ENCODE peak calls at places on chromosomes 1 and 21, in four cellular contexts. N, Z, C and J are unnamed samples.

GRCh38 chr1:2606004-2606805 is 19.6 kb downstream of the PRXL2B start:
- DNase-seq in N (no peak), Z (no peak), C (no peak), J (no peak)

GRCh38 chr1:175188936-175189335 is 3.6 kb downstream of the KIAA0040 start:
- DNase-seq in N (no peak), Z (no peak), C (peak; percentile 68), J (no peak)

GRCh38 chr1:92953491-92953890 is 7.8 kb downstream of the DIPK1A start:
- DNase-seq in N (no peak), Z (no peak), C (peak; percentile 62), J (no peak)

GRCh38 chr1:48692235-48692634 is 84.5 kb downstream of the BEND5 start:
- DNase-seq in N (no peak), Z (no peak), C (no peak), J (no peak)

GRCh38 chr1:115666702-115667101 is 24.9 kb downstream of the VANGL1 start:
- DNase-seq in N (no peak), Z (no peak), C (no peak), J (no peak)

GRCh38 chr1:20359451-20360330 is 69.0 kb downstream of the VWA5B1 start:
- DNase-seq in N (no peak), Z (no peak), C (no peak), J (no peak)

GRCh38 chr21:46475296-46475695 is 16.6 kb downstream of the DIP2A start:
- DNase-seq in N (no peak), Z (no peak), C (no peak), J (no peak)

GRCh38 chr1:247367786-247368342 is 36.2 kb upstream of the ZNF496 start:
- DNase-seq in N (no peak), Z (peak; percentile 61), C (no peak), J (peak; percentile 18)

GRCh38 chr21:42319851-42320602 is 4.8 kb upstream of the TFF3 start:
- DNase-seq in N (no peak), Z (no peak), C (no peak), J (no peak)

GRCh38 chr1:26317143-26317542 is 615 bp upstream of the CD52 start:
- DNase-seq in N (no peak), Z (no peak), C (no peak), J (no peak)

GRCh38 chr1:54256756-54257155 is 56.8 kb downstream of the MRPL37 start:
- DNase-seq in N (no peak), Z (no peak), C (no peak), J (no peak)

GRCh38 chr1:3368059-3368458 is 86.4 kb upstream of the ARHGEF16 start:
- DNase-seq in N (no peak), Z (no peak), C (no peak), J (no peak)

GRCh38 chr21:33441489-33442477 is 38.0 kb downstream of the TMEM50B start:
- DNase-seq in N (peak; percentile 53), Z (peak; percentile 90), C (peak; percentile 73), J (peak; percentile 68)

GRCh38 chr1:238108417-238108816 is 217.7 kb upstream of the ZP4 start:
- DNase-seq in N (no peak), Z (no peak), C (no peak), J (no peak)

GRCh38 chr1:23249785-23250184 is 32.5 kb upstream of the HTR1D start:
- DNase-seq in N (no peak), Z (no peak), C (no peak), J (no peak)

GRCh38 chr1:221704291-221704690 is 37.6 kb downstream of the DUSP10 start:
- DNase-seq in N (no peak), Z (no peak), C (no peak), J (no peak)

GRCh38 chr1:2988256-2988655 is 33.0 kb upstream of the ACTRT2 start:
- DNase-seq in N (no peak), Z (no peak), C (no peak), J (no peak)

GRCh38 chr1:44316231-44316759 is 38.8 kb downstream of the ERI3 start:
- DNase-seq in N (no peak), Z (peak; percentile 2), C (no peak), J (no peak)

GRCh38 chr1:12173631-12174121 is 6.9 kb downstream of the TNFRSF1B start:
- DNase-seq in N (no peak), Z (no peak), C (peak; percentile 60), J (no peak)

GRCh38 chr1:205567716-205568115 is 63.2 kb downstream of the CDK18 start:
- DNase-seq in N (no peak), Z (no peak), C (no peak), J (no peak)

GRCh38 chr1:20604678-20605077 is 15.8 kb downstream of the CDA start:
- DNase-seq in N (no peak), Z (no peak), C (no peak), J (no peak)

GRCh38 chr1:182968151-182968741 is 15.3 kb upstream of the SHCBP1L start:
- DNase-seq in N (no peak), Z (no peak), C (no peak), J (no peak)

GRCh38 chr1:183101841-183102276 is 78.6 kb downstream of the LAMC1 start:
- DNase-seq in N (no peak), Z (no peak), C (peak; percentile 19), J (peak; percentile 26)

GRCh38 chr1:63557365-63557987 is 34.2 kb downstream of the EFCAB7 start:
- DNase-seq in N (no peak), Z (peak; percentile 55), C (peak; percentile 20), J (peak; percentile 20)

GRCh38 chr1:197706593-197706992 is 68.7 kb downstream of the DENND1B start:
- DNase-seq in N (no peak), Z (no peak), C (no peak), J (no peak)

GRCh38 chr1:161258439-161259386 is at the start of gene PCP4L1:
- DNase-seq in N (no peak), Z (peak; percentile 48), C (peak; percentile 70), J (peak; percentile 64)

GRCh38 chr1:100443739-100444571 is 91.6 kb downstream of the CDC14A start:
- DNase-seq in N (no peak), Z (peak; percentile 66), C (no peak), J (peak; percentile 9)

GRCh38 chr1:157113116-157113515 is 13.5 kb upstream of the ETV3L start:
- DNase-seq in N (no peak), Z (no peak), C (peak; percentile 26), J (no peak)

GRCh38 chr1:47616906-47617305 is 179.1 kb downstream of the FOXD2 start:
- DNase-seq in N (no peak), Z (no peak), C (no peak), J (no peak)

GRCh38 chr1:31208361-31208945 is 31.2 kb downstream of the NKAIN1 start:
- DNase-seq in N (no peak), Z (no peak), C (no peak), J (no peak)

GRCh38 chr1:147654511-147654910 is 15.8 kb downstream of the ACP6 start:
- DNase-seq in N (no peak), Z (no peak), C (no peak), J (no peak)

GRCh38 chr1:23759277-23759676 is 16.0 kb downstream of the ELOA start:
- DNase-seq in N (no peak), Z (no peak), C (no peak), J (no peak)

GRCh38 chr1:225329041-225329440 is 98.8 kb downstream of the LBR start:
- DNase-seq in N (no peak), Z (no peak), C (no peak), J (no peak)

GRCh38 chr1:161905269-161905884 is 118.3 kb downstream of the OLFML2B start:
- DNase-seq in N (no peak), Z (no peak), C (peak; percentile 31), J (no peak)

GRCh38 chr1:60847855-60848582 is 234.3 kb upstream of the NFIA start:
- DNase-seq in N (no peak), Z (no peak), C (no peak), J (no peak)

GRCh38 chr1:3225668-3226067 is 156.7 kb downstream of the PRDM16 start:
- DNase-seq in N (no peak), Z (no peak), C (no peak), J (no peak)

GRCh38 chr1:233010164-233010563 is 59.8 kb downstream of the NTPCR start:
- DNase-seq in N (no peak), Z (no peak), C (no peak), J (no peak)

GRCh38 chr1:212981025-212981495 is 30.7 kb downstream of the VASH2 start:
- DNase-seq in N (no peak), Z (no peak), C (no peak), J (no peak)

GRCh38 chr1:116763787-116764465 is 9.7 kb downstream of the CD2 start:
- DNase-seq in N (no peak), Z (no peak), C (no peak), J (no peak)

GRCh38 chr1:15441247-15441646 is 3.0 kb downstream of the CTRC start:
- DNase-seq in N (no peak), Z (no peak), C (no peak), J (no peak)

GRCh38 chr21:23160914-23161313 is 2162.7 kb downstream of the NCAM2 start:
- DNase-seq in N (no peak), Z (no peak), C (no peak), J (no peak)
- TF ChIP-seq CTCF in N (no peak), Z (no peak), C (no peak), J (no peak)

GRCh38 chr21:34690793-34691175 is 22.0 kb downstream of the CLIC6 start:
- DNase-seq in N (no peak), Z (no peak), C (no peak), J (no peak)

GRCh38 chr21:34690041-34690792 is 21.4 kb downstream of the CLIC6 start:
- DNase-seq in N (no peak), Z (no peak), C (no peak), J (no peak)

GRCh38 chr21:34688715-34689114 is 19.9 kb downstream of the CLIC6 start:
- DNase-seq in N (no peak), Z (no peak), C (no peak), J (no peak)

GRCh38 chr21:34687065-34687464 is 18.3 kb downstream of the CLIC6 start:
- DNase-seq in N (no peak), Z (no peak), C (no peak), J (no peak)

DNA sequence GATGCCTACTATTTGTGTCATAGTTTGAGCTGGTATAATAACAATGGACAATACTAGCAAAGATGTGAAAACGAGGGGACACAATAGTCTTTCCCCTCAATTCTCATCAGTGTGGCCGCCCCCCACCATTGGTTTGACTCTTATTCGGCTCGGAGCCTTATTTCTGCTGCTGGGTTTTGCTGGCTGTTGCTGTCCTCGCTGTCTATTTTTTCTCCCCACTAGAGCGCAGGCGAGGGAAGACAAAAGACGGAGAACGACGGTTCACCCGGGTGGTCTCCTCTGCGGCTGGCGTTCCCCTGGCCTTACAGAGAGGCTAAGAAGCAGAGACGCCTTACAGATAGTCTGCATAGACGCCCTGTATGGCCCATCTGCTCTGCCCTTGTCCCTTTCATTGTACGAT is 19.4 kb downstream of the CLIC6 start:
- DNase-seq in N (no peak), Z (peak; percentile 36), C (no peak), J (no peak)
- TF ChIP-seq CTCF in N (no peak), Z (no peak), C (peak; percentile 39), J (peak; percentile 44)

GRCh38 chr1:68454534-68454933 is 4.8 kb upstream of the RPE65 start:
- DNase-seq in N (no peak), Z (no peak), C (no peak), J (no peak)
- TF ChIP-seq CTCF in N (no peak), Z (peak; percentile 21), C (no peak), J (no peak)

GRCh38 chr1:236168716-236169429 is 26.5 kb downstream of the GPR137B start:
- DNase-seq in N (no peak), Z (peak; percentile 56), C (no peak), J (peak; percentile 89)
- TF ChIP-seq CTCF in N (no peak), Z (no peak), C (no peak), J (no peak)